ENCODE peak calls at places on chromosomes 1 and 21, in four cellular contexts. R is GM23248, P is A549, Q is GM23338. G is an unnamed sample.

GRCh38 chr1:65209005-65209885 is 61.2 kb downstream of the AK4 start:
- DNase-seq in R (peak; percentile 58), P (peak; percentile 28), Q (peak; percentile 70), G (peak; percentile 67)

GRCh38 chr1:224052767-224053166 is 61.1 kb upstream of the FBXO28 start:
- DNase-seq in R (peak; percentile 71), P (no peak), Q (no peak), G (peak; percentile 96)

GRCh38 chr1:200238311-200238710 is 171.5 kb downstream of the ZNF281 start:
- DNase-seq in R (peak; percentile 55), P (no peak), Q (no peak), G (no peak)

GRCh38 chr1:230303822-230304221 is 122.3 kb downstream of the PGBD5 start:
- DNase-seq in R (peak; percentile 69), P (no peak), Q (no peak), G (peak; percentile 59)

GRCh38 chr1:38000529-38001453 is 4.5 kb downstream of the FHL3 start:
- DNase-seq in R (peak; percentile 83), P (no peak), Q (peak; percentile 83), G (peak; percentile 86)

GRCh38 chr1:25796807-25797458 is 3.1 kb upstream of the SELENON start:
- DNase-seq in R (peak; percentile 81), P (peak; percentile 72), Q (peak; percentile 95), G (peak; percentile 73)

GRCh38 chr1:74790453-74790852 is 57.5 kb downstream of the TYW3 start:
- DNase-seq in R (no peak), P (no peak), Q (no peak), G (no peak)

GRCh38 chr1:80540149-80540548 is 1260.6 kb upstream of the ADGRL2 start:
- DNase-seq in R (no peak), P (no peak), Q (no peak), G (no peak)

GRCh38 chr1:969260-969855 is 3.1 kb downstream of the PLEKHN1 start:
- DNase-seq in R (no peak), P (no peak), Q (no peak), G (no peak)

GRCh38 chr1:94805912-94806311 is 14.2 kb upstream of the SLC44A3 start:
- DNase-seq in R (peak; percentile 73), P (peak; percentile 43), Q (peak; percentile 75), G (peak; percentile 58)

GRCh38 chr1:77170687-77171086 is 48.5 kb downstream of the PIGK start:
- DNase-seq in R (peak; percentile 67), P (no peak), Q (no peak), G (no peak)

GRCh38 chr1:229203030-229203751 is 67.7 kb upstream of the RAB4A start:
- DNase-seq in R (peak; percentile 45), P (peak; percentile 83), Q (peak; percentile 98), G (no peak)

GRCh38 chr1:232952514-232953175 is 2.2 kb downstream of the NTPCR start:
- DNase-seq in R (peak; percentile 73), P (peak; percentile 80), Q (peak; percentile 89), G (peak; percentile 49)

GRCh38 chr21:23574932-23575331 is 2032.3 kb downstream of the MRPL39 start:
- DNase-seq in R (no peak), P (no peak), Q (peak; percentile 58), G (no peak)

GRCh38 chr1:8293141-8293540 is 24.8 kb upstream of the SLC45A1 start:
- DNase-seq in R (no peak), P (no peak), Q (no peak), G (no peak)

GRCh38 chr1:47709302-47710074 is 271.6 kb downstream of the FOXD2 start:
- DNase-seq in R (peak; percentile 47), P (peak; percentile 44), Q (peak; percentile 69), G (no peak)

GRCh38 chr1:201766117-201766863 is 62.7 kb upstream of the IPO9 start:
- DNase-seq in R (peak; percentile 98), P (no peak), Q (no peak), G (no peak)

GRCh38 chr21:31612889-31613785 is 46.4 kb upstream of the SOD1 start:
- DNase-seq in R (peak; percentile 46), P (no peak), Q (no peak), G (no peak)

GRCh38 chr1:97451422-97451821 is 469.4 kb downstream of the DPYD start:
- DNase-seq in R (peak; percentile 5), P (no peak), Q (no peak), G (no peak)

GRCh38 chr1:44089371-44090070 is 29.1 kb upstream of the KLF17 start:
- DNase-seq in R (no peak), P (no peak), Q (peak; percentile 35), G (peak; percentile 66)

GRCh38 chr1:29121516-29121937 is 2.2 kb downstream of the TMEM200B start:
- DNase-seq in R (peak; percentile 46), P (no peak), Q (peak; percentile 66), G (no peak)
- H3K4me2 ChIP-seq in R (peak overlapping the region; percentile 66), P (peak overlapping the region; percentile 42), Q (peak overlapping the region; percentile 99), G (peak overlapping the region; percentile 44)

DNA sequence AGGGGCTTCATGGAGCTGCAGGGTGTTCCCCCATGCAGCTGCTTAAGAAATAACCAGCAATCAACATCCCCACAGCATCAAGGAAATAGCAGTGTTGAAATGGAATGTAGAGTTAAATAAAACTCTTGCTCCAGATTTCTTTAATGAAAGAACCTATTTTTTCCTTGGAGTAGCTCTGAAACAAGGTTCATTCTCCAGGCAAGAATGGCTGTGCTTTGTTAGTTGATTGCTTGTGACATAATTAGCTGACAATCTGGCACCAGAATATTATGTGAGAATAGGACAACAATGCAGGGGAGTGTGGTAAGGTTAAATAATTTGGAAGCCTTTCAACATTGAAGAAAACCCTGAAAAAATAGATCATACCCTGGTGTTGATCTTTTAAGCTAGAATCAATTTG is 254.2 kb upstream of the RRP15 start:
- DNase-seq in R (no peak), P (no peak), Q (no peak), G (no peak)
- H3K4me1 ChIP-seq in R (no peaks in the 10 kb centered on the region), P (no peaks in the 10 kb centered on the region), Q (peaks cover 47% of the 10 kb centered on the region), G (no peaks in the 10 kb centered on the region)

DNA sequence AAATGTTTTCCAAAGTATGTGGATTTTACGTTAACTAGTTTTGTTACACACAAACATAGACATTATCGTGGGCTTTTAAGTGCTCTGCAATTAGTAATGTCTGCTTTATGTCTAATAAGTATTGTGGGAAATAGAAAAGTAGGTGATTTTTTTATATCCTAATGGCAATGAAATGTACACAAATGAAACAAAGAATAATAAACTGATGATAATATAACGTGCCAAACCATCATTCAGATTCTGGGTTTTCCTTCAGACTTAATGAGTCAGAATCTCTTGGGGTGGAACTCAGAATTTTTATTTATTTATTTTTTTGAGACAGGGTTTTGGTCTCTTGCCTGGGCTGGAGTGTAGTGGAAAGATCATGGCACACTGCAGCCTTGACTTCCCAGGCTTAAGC is 2.0 kb downstream of the TMEM183A start:
- DNase-seq in R (no peak), P (no peak), Q (no peak), G (no peak)
- H3K4me2 ChIP-seq in R (no peak overlapping the region), P (peak overlapping the region; percentile 77), Q (no peak overlapping the region), G (no peak overlapping the region)

DNA sequence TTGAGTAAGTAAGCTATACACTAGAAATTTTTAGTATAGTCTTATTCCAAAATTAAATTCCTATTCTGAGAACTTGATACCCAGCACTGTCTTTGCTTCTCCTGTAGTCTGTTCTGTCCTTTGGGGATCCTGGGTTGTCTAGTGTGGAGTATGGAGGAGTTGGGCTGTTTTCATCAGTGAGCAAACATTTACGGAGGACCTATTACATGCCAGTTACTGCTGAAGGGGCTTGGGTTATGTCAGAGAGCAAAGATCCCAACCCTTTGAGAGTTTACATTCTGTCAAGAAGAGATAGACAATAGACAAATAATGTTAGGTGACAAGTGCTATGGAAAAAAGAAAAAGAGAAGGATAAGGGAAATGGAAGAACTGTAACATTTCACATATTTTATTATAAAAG is 9.0 kb downstream of the TRAPPC10 start:
- DNase-seq in R (no peak), P (no peak), Q (no peak), G (no peak)
- H3K4me1 ChIP-seq in R (peaks cover 20% of the 10 kb centered on the region), P (peaks cover 14% of the 10 kb centered on the region), Q (peaks cover 19% of the 10 kb centered on the region), G (peaks cover 3% of the 10 kb centered on the region)

GRCh38 chr1:199223936-199224335 is 585.1 kb downstream of the PTPRC start:
- DNase-seq in R (no peak), P (no peak), Q (no peak), G (no peak)

GRCh38 chr1:199221371-199222150 is 582.7 kb downstream of the PTPRC start:
- DNase-seq in R (no peak), P (no peak), Q (no peak), G (no peak)

GRCh38 chr1:199226163-199226562 is 587.3 kb downstream of the PTPRC start:
- DNase-seq in R (peak; percentile 65), P (no peak), Q (no peak), G (peak; percentile 74)
- H3K4me2 ChIP-seq in R (peak overlapping the region; percentile 66), P (no peak overlapping the region), Q (no peak overlapping the region), G (peak overlapping the region; percentile 48)

GRCh38 chr1:167999930-168000329 is 63.1 kb upstream of the MPC2 start:
- DNase-seq in R (no peak), P (no peak), Q (no peak), G (no peak)

GRCh38 chr1:168004531-168004930 is 67.7 kb upstream of the MPC2 start:
- DNase-seq in R (no peak), P (no peak), Q (no peak), G (no peak)

GRCh38 chr1:168000656-168001055 is 63.8 kb upstream of the MPC2 start:
- DNase-seq in R (no peak), P (no peak), Q (no peak), G (no peak)

GRCh38 chr1:167997037-167997575 is 60.2 kb upstream of the MPC2 start:
- DNase-seq in R (no peak), P (no peak), Q (no peak), G (no peak)

GRCh38 chr1:168001213-168001612 is 64.3 kb upstream of the MPC2 start:
- DNase-seq in R (no peak), P (no peak), Q (no peak), G (no peak)
- H3K4me1 ChIP-seq in R (no peaks in the 10 kb centered on the region), P (no peaks in the 10 kb centered on the region), Q (peaks cover 9% of the 10 kb centered on the region), G (no peaks in the 10 kb centered on the region)

DNA sequence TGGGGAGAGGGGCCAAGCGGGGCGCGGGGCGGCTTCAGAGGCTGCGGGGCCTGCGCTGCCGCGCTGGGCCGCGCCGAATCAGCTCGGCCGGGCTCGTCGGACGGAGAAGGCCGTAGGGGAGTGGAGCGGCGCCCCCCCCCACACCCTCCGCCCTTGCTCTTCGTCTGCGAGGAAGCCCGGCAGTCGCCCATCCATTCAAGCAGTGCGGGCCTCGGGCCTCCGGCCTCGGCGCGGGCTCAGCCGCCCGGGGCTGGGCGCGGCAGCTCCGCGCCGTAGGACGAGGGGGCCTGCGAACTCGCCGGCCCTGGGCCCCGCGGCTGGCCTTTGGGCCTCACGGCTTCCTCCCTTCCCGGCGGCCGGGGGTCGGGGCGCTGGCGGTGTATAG is 564 bp downstream of the CTPS1 start:
- DNase-seq in R (no peak), P (no peak), Q (no peak), G (no peak)
- H3K4me2 ChIP-seq in R (peak overlapping the region; percentile 74), P (peak overlapping the region; percentile 93), Q (peak overlapping the region; percentile 95), G (peak overlapping the region; percentile 48)

GRCh38 chr1:27614048-27614624 is 10.2 kb upstream of the AHDC1 start:
- DNase-seq in R (no peak), P (no peak), Q (no peak), G (no peak)

GRCh38 chr1:27609618-27610240 is 5.8 kb upstream of the AHDC1 start:
- DNase-seq in R (no peak), P (no peak), Q (no peak), G (no peak)

GRCh38 chr1:27612718-27613117 is 8.8 kb upstream of the AHDC1 start:
- DNase-seq in R (no peak), P (no peak), Q (no peak), G (no peak)

GRCh38 chr1:27609210-27609555 is 5.2 kb upstream of the AHDC1 start:
- DNase-seq in R (peak; percentile 23), P (no peak), Q (no peak), G (no peak)

GRCh38 chr1:27611450-27611849 is 7.5 kb upstream of the AHDC1 start:
- DNase-seq in R (no peak), P (peak; percentile 36), Q (no peak), G (no peak)
- H3K4me1 ChIP-seq in R (peaks cover 3% of the 10 kb centered on the region), P (peaks cover 6% of the 10 kb centered on the region), Q (peaks cover 28% of the 10 kb centered on the region), G (peaks cover 23% of the 10 kb centered on the region)